ENCODE peak calls at places on chromosomes 12 and 14, in seven cellular contexts. V, F, E, C, D, L and W are unnamed samples.

GRCh38 chr14:75375983-75376382 is 51.8 kb upstream of the JDP2 start:
- DNase-seq in V (no peak), L (no peak), F (no peak), E (no peak), D (no peak), C (no peak), W (no peak)

GRCh38 chr12:9588749-9589148 is 19.0 kb downstream of the KLRB1 start:
- DNase-seq in L (no peak), D (no peak), V (no peak), E (no peak), C (no peak), F (no peak), W (no peak)

GRCh38 chr12:104519190-104519857 is 62.6 kb downstream of the CHST11 start:
- DNase-seq in E (no peak), F (no peak), V (no peak), D (no peak), L (no peak), C (no peak), W (peak)

GRCh38 chr12:94710933-94711332 is 60.6 kb upstream of the TMCC3 start:
- DNase-seq in F (no peak), C (no peak), L (peak), E (no peak), D (peak), V (no peak), W (no peak)

GRCh38 chr12:93089805-93090569 is 160.9 kb upstream of the EEA1 start:
- DNase-seq in D (no peak), E (no peak), L (no peak), V (peak), F (no peak), C (no peak), W (no peak)

GRCh38 chr12:103546959-103547358 is 40.1 kb upstream of the STAB2 start:
- DNase-seq in C (no peak), F (no peak), L (no peak), V (no peak), D (no peak), E (no peak), W (no peak)

GRCh38 chr12:44972746-44973421 is 78.0 kb downstream of the DBX2 start:
- DNase-seq in V (no peak), C (no peak), L (peak), F (no peak), D (peak), E (no peak), W (no peak)

GRCh38 chr12:116138380-116138779 is 139.1 kb downstream of the MED13L start:
- DNase-seq in L (no peak), C (no peak), E (no peak), V (no peak), F (no peak), D (no peak), W (no peak)

GRCh38 chr12:1500095-1500801 is 94.1 kb downstream of the FBXL14 start:
- DNase-seq in F (peak), E (no peak), C (no peak), V (peak), L (no peak), D (no peak), W (no peak)

GRCh38 chr14:57009585-57010515 is 199.6 kb upstream of the OTX2 start:
- DNase-seq in D (no peak), E (no peak), F (no peak), V (no peak), C (no peak), L (peak), W (no peak)

GRCh38 chr12:55966408-55967281 is at the start of gene CDK2:
- DNase-seq in E (peak), V (no peak), D (peak), F (peak), C (peak), L (peak), W (peak)

GRCh38 chr12:80509781-80510556 is 65.9 kb downstream of the PTPRQ start:
- DNase-seq in V (peak), C (no peak), F (no peak), L (no peak), E (no peak), D (no peak), W (no peak)

GRCh38 chr12:80517655-80518054 is 73.6 kb downstream of the PTPRQ start:
- DNase-seq in L (no peak), F (no peak), D (no peak), V (no peak), E (no peak), C (no peak), W (no peak)

GRCh38 chr12:80513211-80513610 is 69.2 kb downstream of the PTPRQ start:
- DNase-seq in F (no peak), V (no peak), E (no peak), C (no peak), L (no peak), D (no peak), W (no peak)

GRCh38 chr12:80512781-80513180 is 68.7 kb downstream of the PTPRQ start:
- DNase-seq in C (no peak), L (no peak), E (no peak), V (no peak), F (no peak), D (no peak), W (no peak)
- TF ChIP-seq CTCF in C (no peak), L (no peak), E (no peak), V (no peak), F (no peak), D (no peak), W (no peak)

DNA sequence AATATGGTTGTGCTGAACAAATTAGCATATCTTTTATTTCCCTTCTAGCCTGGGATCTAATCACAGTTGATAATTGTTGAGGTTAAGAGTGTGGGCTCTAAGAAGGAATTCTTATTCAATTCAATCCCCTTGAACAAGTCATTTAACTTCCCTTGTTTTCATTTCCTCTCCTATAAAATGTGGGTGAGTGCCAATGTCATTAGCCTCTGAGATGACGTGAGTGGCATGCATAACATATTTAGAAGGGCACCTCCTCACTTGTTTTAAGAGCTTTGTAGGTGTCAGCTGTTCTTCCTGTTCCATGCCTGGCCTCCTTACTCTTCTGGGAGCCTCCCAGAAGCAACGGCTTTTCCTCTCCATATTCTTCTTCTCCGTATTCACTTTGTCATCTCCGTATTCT is 155.4 kb upstream of the NEDD1 start:
- DNase-seq in D (no peak), F (no peak), V (no peak), E (no peak), C (no peak), L (no peak), W (no peak)
- H3K27ac ChIP-seq in D (no peak), F (no peak), V (no peak), E (no peak), C (no peak), L (no peak), W (no peak)

GRCh38 chr14:38618514-38618913 is 362.6 kb upstream of the CLEC14A start:
- DNase-seq in D (no peak), L (no peak), V (no peak), C (no peak), F (no peak), E (no peak), W (no peak)
- TF ChIP-seq CTCF in D (peak), L (no peak), V (peak), C (no peak), F (no peak), E (no peak), W (no peak)

DNA sequence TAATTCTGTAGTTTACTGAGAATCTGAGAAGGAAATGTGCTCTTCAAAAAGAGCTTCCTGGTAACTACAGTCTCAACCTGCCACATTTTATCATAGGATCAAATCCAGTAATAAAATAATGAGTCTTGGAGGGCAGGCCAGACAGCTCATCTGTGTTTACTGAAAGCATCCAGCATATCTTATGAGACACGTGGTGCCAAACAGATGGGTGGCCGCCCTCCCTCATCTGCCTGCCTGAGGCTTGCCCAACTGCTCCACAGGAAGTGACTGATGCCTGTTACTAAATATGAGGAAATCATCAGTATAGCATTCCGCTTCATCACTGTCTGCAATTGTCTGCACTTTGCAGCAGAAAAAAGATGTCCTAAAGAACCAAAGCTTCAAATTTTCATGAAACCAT is 13.5 kb downstream of the DHRS7 start:
- DNase-seq in C (peak), L (no peak), V (peak), D (no peak), E (peak), F (peak), W (peak)
- H3K27ac ChIP-seq in C (peak), L (no peak), V (no peak), D (no peak), E (peak), F (peak), W (peak)

GRCh38 chr14:34906287-34906686 is 31.1 kb upstream of the BAZ1A start:
- DNase-seq in V (no peak), C (no peak), F (no peak), E (no peak), L (no peak), D (no peak), W (no peak)

GRCh38 chr14:34911209-34912150 is 36.3 kb upstream of the BAZ1A start:
- DNase-seq in C (no peak), F (no peak), E (no peak), D (no peak), V (no peak), L (peak), W (no peak)

GRCh38 chr14:34913619-34914018 is 38.5 kb upstream of the BAZ1A start:
- DNase-seq in E (no peak), D (no peak), C (no peak), V (no peak), F (no peak), L (no peak), W (no peak)

GRCh38 chr14:34912966-34913365 is 37.8 kb upstream of the BAZ1A start:
- DNase-seq in E (no peak), C (no peak), V (no peak), L (no peak), D (no peak), F (no peak), W (no peak)

GRCh38 chr14:34912182-34912581 is 37.0 kb upstream of the BAZ1A start:
- DNase-seq in D (no peak), E (no peak), L (no peak), V (no peak), C (no peak), F (no peak), W (no peak)
- TF ChIP-seq CTCF in D (no peak), E (no peak), L (peak), V (peak), C (no peak), F (no peak), W (no peak)